ENCODE peak calls at places on chromosomes 11 and 22, in four cellular contexts. M is GM12878, N is K562, X is HepG2. O is an unnamed sample.

GRCh38 chr22:40982482-40983385 is 31.6 kb downstream of the RBX1 start:
- DNase-seq in X (no peak), M (no peak), N (no peak), O (no peak)

GRCh38 chr11:60994450-60995135 is 23.1 kb downstream of the CD6 start:
- DNase-seq in M (no peak), N (no peak), X (no peak), O (no peak)

GRCh38 chr22:22981670-22982571 is 88.4 kb upstream of the GNAZ start:
- DNase-seq in X (no peak), M (no peak), N (no peak), O (peak; percentile 35)

GRCh38 chr11:47007579-47007978 is 71.0 kb downstream of the CSTPP1 start:
- DNase-seq in M (no peak), N (no peak), X (no peak), O (no peak)

GRCh38 chr11:44928144-44928543 is 22.5 kb downstream of the TP53I11 start:
- DNase-seq in N (no peak), M (no peak), X (no peak), O (no peak)

GRCh38 chr11:67545280-67545679 is 22.0 kb upstream of the CABP2 start:
- DNase-seq in N (peak; percentile 89), M (no peak), X (peak; percentile 45), O (peak; percentile 70)

GRCh38 chr11:78313181-78313788 is 104.3 kb downstream of the GAB2 start:
- DNase-seq in X (peak; percentile 36), N (no peak), M (no peak), O (no peak)

GRCh38 chr11:134461621-134462020 is 49.6 kb upstream of the B3GAT1 start:
- DNase-seq in N (no peak), M (no peak), X (no peak), O (no peak)

GRCh38 chr11:12076840-12077534 is 33.4 kb upstream of the MICAL2 start:
- DNase-seq in M (no peak), N (no peak), X (no peak), O (no peak)

GRCh38 chr11:76513654-76514034 is 68.8 kb downstream of the EMSY start:
- DNase-seq in X (no peak), M (no peak), N (no peak), O (no peak)

GRCh38 chr11:103602846-103603245 is 433.6 kb upstream of the DDI1 start:
- DNase-seq in N (no peak), M (no peak), X (no peak), O (no peak)

GRCh38 chr22:30340911-30341685 is 14.4 kb upstream of the TBC1D10A start:
- DNase-seq in X (no peak), M (no peak), N (no peak), O (no peak)

GRCh38 chr11:134691474-134691873 is 279.4 kb upstream of the B3GAT1 start:
- DNase-seq in X (no peak), N (no peak), M (no peak), O (no peak)

GRCh38 chr11:70141490-70142014 is 61.5 kb upstream of the FADD start:
- DNase-seq in X (no peak), M (no peak), N (no peak), O (no peak)

GRCh38 chr11:44172966-44173365 is 77.5 kb downstream of the EXT2 start:
- DNase-seq in N (no peak), X (no peak), M (no peak), O (no peak)

GRCh38 chr11:112588252-112588668 is 327.6 kb upstream of the PLET1 start:
- DNase-seq in N (peak; percentile 58), X (peak; percentile 71), M (peak; percentile 40), O (peak; percentile 94)

GRCh38 chr11:111429066-111429506 is 50.0 kb upstream of the POU2AF1 start:
- DNase-seq in M (no peak), X (peak; percentile 64), N (peak; percentile 29), O (peak; percentile 82)

GRCh38 chr11:102727890-102728289 is 3.1 kb upstream of the MMP8 start:
- DNase-seq in N (no peak), X (no peak), M (no peak), O (no peak)

DNA sequence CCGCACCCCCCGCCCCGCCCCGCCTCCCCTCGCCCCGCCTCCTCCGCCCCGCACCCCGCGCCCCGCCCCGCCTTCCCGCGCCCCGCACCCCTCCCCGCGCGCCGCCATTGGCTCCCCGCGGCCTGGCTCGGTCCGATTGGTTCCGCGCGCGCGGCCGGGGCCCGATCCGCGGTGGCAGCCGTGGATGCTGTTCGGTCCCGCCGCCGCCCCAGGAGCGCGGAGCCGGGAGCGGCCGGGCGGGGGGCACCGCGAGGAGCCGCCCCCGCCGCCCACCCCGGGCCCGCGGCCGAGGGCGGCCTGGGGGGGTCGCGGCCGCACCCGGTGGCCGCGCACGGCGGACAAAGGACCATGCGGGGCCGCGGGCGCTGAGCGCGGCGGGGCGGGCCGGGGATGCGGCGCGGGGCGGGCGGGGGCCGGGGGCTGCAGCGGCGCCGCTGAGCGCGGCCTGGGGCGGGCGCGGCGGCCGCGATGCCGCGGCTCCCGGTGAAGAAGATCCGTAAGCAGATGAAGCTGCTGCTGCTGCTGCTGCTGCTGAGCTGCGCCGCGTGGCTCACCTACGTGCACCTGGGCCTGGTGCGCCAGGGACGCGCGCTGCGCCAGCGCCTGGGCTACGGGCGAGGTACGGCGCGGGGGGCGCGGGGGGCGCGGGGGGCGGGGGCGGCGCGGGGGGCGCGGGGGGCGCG is at the start of gene B4GALNT4:
- DNase-seq in M (no peak), N (peak; percentile 93), X (no peak), O (peak; percentile 67)
- TF ChIP-seq JUNB in M (no peak), N (no peak), X (no peak), O (no peak)

GRCh38 chr11:96827164-96827563 is 437.4 kb downstream of the JRKL start:
- DNase-seq in M (no peak), N (no peak), X (no peak), O (peak; percentile 52)
- H2AFZ ChIP-seq in M (no peak overlapping the region), N (no peak overlapping the region), X (no peak overlapping the region), O (no peak overlapping the region)

DNA sequence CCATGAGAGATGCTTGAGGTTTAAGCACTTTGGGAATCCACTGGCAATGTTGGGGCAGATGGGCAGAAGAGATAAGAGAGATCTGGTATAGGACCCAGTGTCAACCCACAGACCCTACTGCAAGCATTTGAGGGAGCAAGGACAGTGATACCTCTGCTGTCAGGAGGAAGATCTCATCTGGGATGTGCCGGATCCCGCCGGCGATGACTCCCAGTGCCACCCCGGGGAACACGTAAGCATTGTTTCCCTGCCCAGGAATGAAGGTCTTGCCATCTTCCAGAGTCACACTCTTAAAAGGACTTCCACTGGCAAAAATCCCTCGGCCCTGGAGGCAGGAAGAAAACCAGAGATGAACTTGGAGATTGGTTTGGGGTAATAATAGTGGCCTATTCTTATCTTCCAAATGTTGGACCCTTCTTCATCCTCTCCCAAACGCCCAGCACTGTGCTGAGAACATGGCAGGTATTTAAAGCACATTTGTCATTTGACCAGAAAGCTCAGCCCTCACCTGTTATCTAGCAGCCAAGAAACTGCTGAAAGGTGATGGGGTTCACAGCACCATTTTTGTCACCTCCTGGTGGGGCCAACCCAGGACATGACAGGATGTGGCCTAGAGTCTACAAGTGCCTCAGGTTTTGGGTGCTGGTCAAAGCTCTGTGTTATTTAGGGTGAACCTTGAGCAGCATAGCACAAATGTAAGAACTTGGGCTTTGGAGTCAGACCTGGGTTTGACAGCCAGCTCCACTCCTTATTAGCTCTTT is 71.7 kb downstream of the CCDC81 start:
- DNase-seq in M (no peak), N (no peak), X (no peak), O (no peak)
- TF ChIP-seq JUNB in M (no peak), N (no peak), X (no peak), O (no peak)

GRCh38 chr22:46526484-46526839 is 11.0 kb downstream of the CELSR1 start:
- DNase-seq in N (no peak), X (no peak), M (no peak), O (no peak)

GRCh38 chr22:46528121-46528610 is 9.3 kb downstream of the CELSR1 start:
- DNase-seq in N (no peak), M (no peak), X (peak; percentile 95), O (no peak)

GRCh38 chr22:46522743-46523300 is 14.6 kb downstream of the CELSR1 start:
- DNase-seq in N (no peak), M (no peak), X (no peak), O (no peak)

GRCh38 chr22:46524203-46524740 is 13.1 kb downstream of the CELSR1 start:
- DNase-seq in X (no peak), M (no peak), N (no peak), O (no peak)

DNA sequence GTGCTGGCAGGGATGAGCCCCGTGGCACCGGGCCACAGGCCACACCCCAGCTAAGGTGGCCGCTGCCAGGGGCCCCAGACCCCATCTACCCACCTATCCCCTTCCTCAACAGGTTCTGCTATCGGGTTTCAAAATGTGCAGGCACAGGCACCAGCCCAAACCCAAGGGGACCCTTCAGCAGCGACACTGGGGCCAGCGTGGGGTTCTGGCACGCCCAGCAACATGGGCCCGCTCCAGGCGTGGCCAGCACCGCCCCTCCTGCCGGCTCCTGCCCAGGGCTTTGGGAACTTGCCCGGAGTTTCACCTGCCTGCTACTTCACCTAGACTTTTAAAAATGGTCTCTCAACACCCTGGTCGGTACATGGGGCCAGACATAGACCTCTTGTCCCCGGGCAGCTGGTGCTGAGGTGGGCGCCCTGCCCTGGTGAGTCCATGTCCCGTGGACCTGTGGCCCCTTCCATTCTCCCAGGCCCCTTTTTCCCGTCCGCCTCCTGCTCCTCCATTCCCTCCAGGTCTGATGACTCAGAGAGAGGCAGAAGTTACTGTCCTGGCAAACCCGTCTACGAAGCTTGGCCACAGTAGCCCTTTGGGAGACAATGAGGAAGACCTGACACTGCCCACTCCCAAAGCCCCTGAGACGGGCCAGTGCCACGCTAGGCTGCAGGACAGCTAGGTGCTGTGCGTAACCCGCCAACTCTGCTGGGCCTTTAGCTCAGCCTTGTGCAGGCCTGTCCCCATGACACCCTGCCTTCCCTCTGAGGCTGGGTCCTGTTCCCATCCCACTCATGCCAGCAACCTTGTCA is 11.5 kb downstream of the CELSR1 start:
- DNase-seq in X (no peak), N (no peak), M (no peak), O (no peak)
- H2AFZ ChIP-seq in X (no peak overlapping the region), N (no peak overlapping the region), M (no peak overlapping the region), O (no peak overlapping the region)

GRCh38 chr11:74417860-74418508 is 19.8 kb upstream of the PGM2L1 start:
- DNase-seq in X (no peak), M (no peak), N (no peak), O (no peak)
- TF ChIP-seq JUNB in X (no peak), M (no peak), N (no peak), O (no peak)

DNA sequence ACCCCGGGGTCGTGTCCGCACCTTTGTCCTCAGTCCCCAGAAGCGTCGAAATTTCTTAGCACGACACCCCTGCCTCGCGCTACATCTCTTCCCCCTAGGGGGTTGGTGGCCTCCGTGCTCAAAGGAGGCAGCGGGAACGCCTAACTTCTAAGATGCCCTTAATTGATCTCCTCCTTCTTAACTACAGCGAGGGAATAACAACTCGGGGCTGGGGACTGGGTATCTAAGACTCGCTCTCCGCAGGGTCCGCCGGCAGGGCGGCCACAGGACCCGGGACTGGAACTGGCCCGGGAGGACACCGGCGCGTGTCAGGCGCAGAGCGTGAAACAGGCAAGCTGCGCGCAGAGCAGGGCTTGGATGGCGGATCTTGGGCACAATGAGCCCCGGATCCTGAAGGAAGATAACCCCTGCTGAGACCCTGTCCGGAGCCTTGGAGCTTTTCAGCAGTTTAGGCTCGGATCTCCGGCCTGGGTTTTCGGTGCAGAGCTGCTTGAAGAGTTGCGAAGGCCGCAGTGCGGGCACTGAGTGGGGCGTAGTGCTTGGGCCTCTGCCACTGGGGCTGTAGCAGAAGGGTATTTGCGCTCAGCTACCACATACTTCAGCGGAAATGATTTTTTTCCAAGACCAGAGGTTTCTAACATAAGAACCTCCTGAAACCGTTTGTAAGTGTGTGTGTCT is 2.0 kb upstream of the CALCA start:
- DNase-seq in X (no peak), N (no peak), M (no peak), O (peak; percentile 75)
- H2AFZ ChIP-seq in X (no peak overlapping the region), N (no peak overlapping the region), M (no peak overlapping the region), O (no peak overlapping the region)

O was measured in GM23338.